ENCODE peak calls at places on chromosomes 2 and 18, in ten cellular contexts. F is psoas muscle; R is spleen; H is cardiac muscle cell; D is CD8-positive, alpha-beta memory T cell; T is small intestine; G is upper lobe of right lung; W is HCT116; Y is aorta; X is MM.1S. C is an unnamed sample.

GRCh38 chr2:9737053-9737875 is 106.0 kb upstream of the TAF1B start:
- DNase-seq in Y (no peak), X (peak; percentile 48), W (no peak), H (peak; percentile 62), G (no peak), T (no peak), D (no peak), R (no peak), F (no peak), C (no peak)

GRCh38 chr2:111634050-111634784 is 249.8 kb downstream of the ANAPC1 start:
- DNase-seq in R (no peak), H (peak; percentile 38), Y (no peak), G (no peak), T (no peak), X (no peak), D (no peak), W (no peak), F (no peak), C (peak; percentile 14)

GRCh38 chr18:12336887-12337286 is 28.8 kb downstream of the TUBB6 start:
- DNase-seq in W (no peak), T (peak; percentile 52), D (no peak), X (peak; percentile 15), H (no peak), R (no peak), G (no peak), Y (no peak), F (no peak), C (no peak)

GRCh38 chr2:53127061-53127650 is 640.4 kb upstream of the CHAC2 start:
- DNase-seq in G (no peak), D (no peak), H (peak; percentile 6), W (no peak), T (peak; percentile 73), Y (no peak), X (no peak), R (no peak), F (no peak), C (no peak)

GRCh38 chr2:101734511-101735165 is 37.1 kb downstream of the MAP4K4 start:
- DNase-seq in F (no peak), W (no peak), T (no peak), X (no peak), G (no peak), R (no peak), H (no peak), Y (no peak), D (no peak), C (no peak)

GRCh38 chr2:203705184-203705583 is 1.3 kb upstream of the CD28 start:
- DNase-seq in D (peak; percentile 39), R (no peak), W (no peak), G (no peak), F (no peak), H (no peak), X (peak; percentile 81), Y (no peak), T (no peak), C (peak; percentile 75)

GRCh38 chr18:49904871-49905555 is 91.7 kb upstream of the ACAA2 start:
- DNase-seq in H (no peak), D (no peak), X (no peak), W (no peak), T (no peak), R (no peak), Y (no peak), G (no peak), F (no peak), C (no peak)

GRCh38 chr18:39053569-39053968 is 1488.0 kb upstream of the CELF4 start:
- DNase-seq in W (no peak), Y (no peak), T (no peak), R (no peak), H (no peak), F (no peak), X (no peak), D (no peak), G (no peak), C (no peak)

GRCh38 chr18:10062941-10063300 is 149.1 kb downstream of the VAPA start:
- DNase-seq in W (no peak), X (no peak), R (no peak), G (no peak), H (no peak), F (no peak), T (no peak), D (no peak), Y (no peak), C (no peak)

GRCh38 chr18:23453657-23454011 is 547 bp downstream of the RIOK3 start:
- DNase-seq in H (peak; percentile 56), R (no peak), G (no peak), X (no peak), F (no peak), D (no peak), W (no peak), Y (no peak), T (peak; percentile 45), C (peak; percentile 47)

GRCh38 chr2:204561771-204562170 is 16.5 kb downstream of the PARD3B start:
- DNase-seq in Y (no peak), D (no peak), F (no peak), T (no peak), G (no peak), H (no peak), W (no peak), R (no peak), X (no peak), C (no peak)

GRCh38 chr2:165814473-165814872 is 20.4 kb upstream of the GALNT3 start:
- DNase-seq in X (no peak), D (no peak), R (no peak), Y (no peak), W (no peak), H (no peak), F (no peak), G (no peak), T (no peak), C (no peak)

GRCh38 chr18:435940-436339 is 64.6 kb downstream of the COLEC12 start:
- DNase-seq in Y (no peak), G (no peak), F (no peak), W (no peak), D (no peak), T (no peak), X (no peak), R (no peak), H (no peak), C (no peak)

GRCh38 chr2:238776003-238776640 is 71.8 kb upstream of the TWIST2 start:
- DNase-seq in T (no peak), R (no peak), D (no peak), W (no peak), Y (no peak), H (no peak), X (no peak), G (no peak), F (no peak), C (no peak)
- H3K9me3 ChIP-seq in T (no peaks in the 10 kb centered on the region), R (peaks cover 20% of the 10 kb centered on the region), D (no peaks in the 10 kb centered on the region), W (no peaks in the 10 kb centered on the region), Y (no peaks in the 10 kb centered on the region), H (no peaks in the 10 kb centered on the region), X (no peaks in the 10 kb centered on the region), G (no peaks in the 10 kb centered on the region), F (no peaks in the 10 kb centered on the region), C (no peaks in the 10 kb centered on the region)

GRCh38 chr2:6343076-6343475 is 522.6 kb downstream of the CMPK2 start:
- DNase-seq in D (no peak), W (no peak), R (no peak), F (no peak), T (no peak), X (no peak), G (no peak), H (no peak), Y (no peak), C (no peak)

GRCh38 chr2:6337123-6337830 is 528.4 kb downstream of the CMPK2 start:
- DNase-seq in Y (no peak), T (no peak), G (no peak), X (no peak), F (no peak), D (no peak), R (no peak), H (no peak), W (no peak), C (no peak)

GRCh38 chr2:6341730-6342129 is 524.0 kb downstream of the CMPK2 start:
- DNase-seq in H (no peak), X (no peak), D (no peak), W (no peak), F (no peak), R (no peak), Y (no peak), T (no peak), G (no peak), C (no peak)

DNA sequence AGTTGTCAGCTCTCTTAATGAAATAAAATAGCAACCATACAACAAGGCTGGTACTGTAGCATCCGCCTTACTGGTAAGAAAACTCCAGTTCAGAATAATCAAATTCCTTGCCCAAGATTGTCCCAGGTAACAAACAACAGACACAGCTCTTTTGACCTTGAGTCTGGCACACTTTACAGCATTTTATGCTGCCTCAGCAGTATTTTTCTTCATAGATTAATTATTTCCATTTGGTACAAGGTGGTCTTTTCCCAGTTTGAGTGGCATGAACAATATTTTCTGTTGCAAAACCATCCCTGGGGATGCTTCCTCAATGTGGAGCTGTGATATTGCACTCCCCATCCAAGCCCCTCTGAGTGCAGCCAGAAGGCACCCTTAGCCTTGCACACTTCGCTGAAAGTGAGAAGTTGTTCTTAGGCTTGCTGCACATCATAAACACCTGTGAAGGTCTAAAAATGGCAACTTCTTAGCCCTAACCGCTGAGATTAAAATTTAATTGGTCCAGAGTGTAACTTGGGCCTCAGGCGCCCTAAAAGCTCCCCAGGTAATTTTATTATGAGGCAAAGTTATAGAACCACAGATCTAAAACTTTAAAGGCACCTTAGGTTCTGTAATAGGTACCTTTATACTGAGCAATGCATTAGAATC is 523.3 kb downstream of the CMPK2 start:
- DNase-seq in T (no peak), Y (no peak), R (no peak), H (no peak), W (no peak), F (no peak), X (no peak), G (no peak), D (no peak), C (no peak)
- H3K4me1 ChIP-seq in T (no peaks in the 10 kb centered on the region), Y (no peaks in the 10 kb centered on the region), R (no peaks in the 10 kb centered on the region), H (no peaks in the 10 kb centered on the region), W (no peaks in the 10 kb centered on the region), F (no peaks in the 10 kb centered on the region), X (peaks cover 26% of the 10 kb centered on the region), G (no peaks in the 10 kb centered on the region), D (no peaks in the 10 kb centered on the region), C (no peaks in the 10 kb centered on the region)

GRCh38 chr2:113155331-113155730 is 18.4 kb upstream of the PSD4 start:
- DNase-seq in F (no peak), G (no peak), X (no peak), T (no peak), W (no peak), Y (no peak), D (no peak), R (no peak), H (no peak), C (no peak)
- H3K9me3 ChIP-seq in F (no peaks in the 10 kb centered on the region), G (no peaks in the 10 kb centered on the region), X (no peaks in the 10 kb centered on the region), T (no peaks in the 10 kb centered on the region), W (no peaks in the 10 kb centered on the region), Y (no peaks in the 10 kb centered on the region), D (no peaks in the 10 kb centered on the region), R (no peaks in the 10 kb centered on the region), H (no peaks in the 10 kb centered on the region), C (no peaks in the 10 kb centered on the region)

DNA sequence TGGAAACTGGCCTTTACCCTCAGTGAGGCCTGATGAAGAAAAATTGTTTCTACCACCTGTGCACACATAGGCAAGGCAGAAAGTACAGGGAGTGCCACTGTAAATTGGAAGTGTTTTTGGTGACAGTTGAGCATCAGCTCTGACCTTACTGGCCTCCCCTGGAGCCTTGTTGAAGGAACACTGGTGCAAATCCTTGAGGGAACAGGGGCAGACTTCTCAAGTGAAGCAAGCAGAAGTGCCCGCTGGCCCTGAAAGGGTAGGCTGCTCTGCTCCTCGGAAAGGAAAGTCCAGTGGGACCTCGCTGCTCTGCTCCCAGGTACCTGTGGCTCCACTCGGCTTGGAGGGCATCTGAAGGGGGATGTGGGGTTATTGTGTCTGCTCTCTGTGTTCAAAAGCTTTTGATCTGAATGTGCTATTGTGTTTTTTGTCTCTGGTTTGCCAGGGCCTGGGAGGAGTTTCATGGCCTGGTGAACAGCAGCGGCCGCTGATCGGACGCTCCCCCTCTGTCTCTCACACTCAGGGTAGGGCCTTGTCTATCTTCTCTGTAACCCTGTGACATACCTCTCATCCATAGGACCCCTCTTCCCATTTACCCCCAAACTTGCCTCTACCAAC is 23.4 kb downstream of the EIF4E2 start:
- DNase-seq in D (no peak), T (peak; percentile 29), Y (no peak), H (no peak), G (no peak), R (no peak), W (no peak), F (no peak), X (no peak), C (no peak)
- H3K4me1 ChIP-seq in D (no peaks in the 10 kb centered on the region), T (no peaks in the 10 kb centered on the region), Y (no peaks in the 10 kb centered on the region), H (no peaks in the 10 kb centered on the region), G (no peaks in the 10 kb centered on the region), R (no peaks in the 10 kb centered on the region), W (peaks cover 3% of the 10 kb centered on the region), F (peaks cover 51% of the 10 kb centered on the region), X (no peaks in the 10 kb centered on the region), C (no peaks in the 10 kb centered on the region)

C was measured in CD4-positive, CD25-positive, alpha-beta regulatory T cell.